ENCODE peak calls at places on chromosomes 5 and 9, in six cellular contexts. F, O, U, Q, M and Y are unnamed samples.

GRCh38 chr9:73237140-73237539 is 85.5 kb downstream of the ANXA1 start:
- DNase-seq in O (no peak), U (no peak), F (no peak), M (no peak), Q (no peak), Y (no peak)

GRCh38 chr9:96758845-96759673 is 18.8 kb downstream of the ZNF510 start:
- DNase-seq in F (no peak), M (no peak), O (no peak), U (peak), Q (no peak), Y (no peak)

GRCh38 chr9:4299006-4299795 is 667 bp downstream of the GLIS3 start:
- DNase-seq in O (peak), Q (peak), M (peak), U (peak), F (peak), Y (peak)

GRCh38 chr5:169416583-169417196 is 115.8 kb upstream of the SLIT3 start:
- DNase-seq in M (peak), F (no peak), U (no peak), Q (peak), O (peak), Y (no peak)

GRCh38 chr9:30796806-30797205 is 1587.6 kb upstream of the ACO1 start:
- DNase-seq in F (no peak), O (no peak), M (no peak), U (no peak), Q (no peak), Y (peak)

GRCh38 chr9:129619787-129620668 is 873 bp downstream of the C9orf50 start:
- DNase-seq in Q (peak), F (peak), O (no peak), M (peak), U (peak), Y (no peak)

GRCh38 chr9:87751869-87752268 is 25.9 kb downstream of the CTSL start:
- DNase-seq in U (no peak), M (no peak), F (no peak), O (no peak), Q (no peak), Y (no peak)

GRCh38 chr9:104068546-104068945 is 25.6 kb upstream of the SMC2 start:
- DNase-seq in Q (peak), M (no peak), F (no peak), O (no peak), U (peak), Y (no peak)

GRCh38 chr5:168182269-168182668 is 109.2 kb upstream of the WWC1 start:
- DNase-seq in O (no peak), F (no peak), U (no peak), M (no peak), Q (no peak), Y (no peak)

GRCh38 chr5:56054651-56055050 is 59.9 kb upstream of the IL6ST start:
- DNase-seq in U (no peak), M (no peak), F (no peak), Q (peak), O (no peak), Y (no peak)

GRCh38 chr9:123269316-123269715 is 930 bp upstream of the STRBP start:
- DNase-seq in U (no peak), O (no peak), M (no peak), Q (no peak), F (no peak), Y (no peak)

GRCh38 chr5:42718591-42718990 is 38.0 kb upstream of the CCDC152 start:
- DNase-seq in F (no peak), U (no peak), Q (no peak), O (no peak), M (no peak), Y (no peak)

GRCh38 chr5:79143684-79144379 is 32.2 kb downstream of the BHMT start:
- DNase-seq in F (no peak), O (no peak), M (no peak), Q (peak), U (peak), Y (no peak)

GRCh38 chr5:57696906-57697590 is 214.4 kb upstream of the ACTBL2 start:
- DNase-seq in O (no peak), F (no peak), M (peak), Q (peak), U (no peak), Y (peak)
- H3K27ac ChIP-seq in O (no peak), F (no peak), M (peak), Q (peak), U (peak), Y (peak)

DNA sequence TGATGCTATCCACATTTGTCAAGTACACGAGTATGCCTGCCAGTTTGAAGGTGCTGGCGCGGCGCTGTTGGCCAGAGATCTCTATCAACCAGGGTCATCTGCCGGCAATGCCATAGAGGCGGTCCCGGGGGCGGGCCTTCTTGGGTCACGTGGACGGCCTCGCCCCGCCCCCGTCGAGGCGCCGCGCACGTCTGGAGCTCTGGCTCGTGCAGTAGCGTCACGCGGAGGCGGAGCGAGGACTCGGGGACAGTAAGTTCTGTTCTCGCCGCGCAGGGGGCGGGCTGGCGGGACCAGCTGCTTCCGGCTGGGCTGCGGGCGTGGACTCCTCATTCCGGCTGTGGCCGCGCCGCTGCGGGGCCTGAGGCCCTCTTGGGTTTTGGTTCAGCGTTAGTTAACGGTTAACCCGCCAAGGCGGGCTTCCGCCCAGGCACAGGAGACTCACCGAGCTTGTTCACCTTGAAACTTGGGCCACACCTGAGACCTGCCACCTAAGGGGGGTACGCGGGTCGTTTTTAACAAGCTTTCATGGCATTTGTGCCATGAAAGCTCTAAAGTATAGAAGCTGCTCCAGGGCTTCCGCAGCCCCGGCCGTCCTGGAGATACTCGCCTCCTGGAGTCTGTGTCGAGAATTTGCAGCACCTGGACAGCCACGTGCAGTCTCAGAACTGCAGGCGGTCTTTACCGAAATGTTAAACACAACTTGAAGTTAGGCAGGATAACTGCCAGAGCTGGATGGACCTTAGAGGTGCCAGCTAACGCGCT is at the start of gene RFESD:
- DNase-seq in U (peak), F (peak), M (peak), O (peak), Q (peak), Y (peak)
- TF ChIP-seq POLR2A in U (peak), F (peak), M (peak), O (peak), Q (peak), Y (peak)

GRCh38 chr9:36037580-36038169 is 962 bp downstream of the RECK start:
- DNase-seq in O (no peak), Q (no peak), U (peak), F (no peak), M (no peak), Y (no peak)
- H3K27ac ChIP-seq in O (peak), Q (peak), U (peak), F (peak), M (peak), Y (peak)

GRCh38 chr9:133822439-133823065 is 84.4 kb upstream of the SARDH start:
- DNase-seq in F (no peak), Q (no peak), U (no peak), O (no peak), M (no peak), Y (no peak)
- TF ChIP-seq POLR2A in F (no peak), Q (no peak), U (no peak), O (no peak), M (no peak), Y (no peak)

GRCh38 chr5:59351076-59351794 is 542.3 kb downstream of the PDE4D start:
- DNase-seq in F (no peak), U (no peak), M (no peak), Q (peak), O (no peak), Y (peak)

GRCh38 chr5:59342181-59342580 is 551.3 kb downstream of the PDE4D start:
- DNase-seq in M (no peak), O (no peak), F (no peak), Q (no peak), U (no peak), Y (no peak)

GRCh38 chr5:59348189-59348588 is 545.3 kb downstream of the PDE4D start:
- DNase-seq in F (no peak), O (no peak), Q (no peak), U (peak), M (no peak), Y (no peak)

GRCh38 chr5:59346514-59346913 is 547.0 kb downstream of the PDE4D start:
- DNase-seq in Q (no peak), F (no peak), O (no peak), U (no peak), M (no peak), Y (no peak)

GRCh38 chr5:59346987-59347386 is 546.5 kb downstream of the PDE4D start:
- DNase-seq in Q (no peak), U (no peak), M (no peak), O (no peak), F (no peak), Y (no peak)
- H3K27ac ChIP-seq in Q (no peak), U (peak), M (no peak), O (no peak), F (no peak), Y (no peak)

GRCh38 chr9:38026021-38026809 is 42.8 kb downstream of the SHB start:
- DNase-seq in U (peak), M (peak), F (no peak), O (no peak), Q (peak), Y (peak)
- TF ChIP-seq POLR2A in U (no peak), M (no peak), F (no peak), O (no peak), Q (no peak), Y (no peak)

DNA sequence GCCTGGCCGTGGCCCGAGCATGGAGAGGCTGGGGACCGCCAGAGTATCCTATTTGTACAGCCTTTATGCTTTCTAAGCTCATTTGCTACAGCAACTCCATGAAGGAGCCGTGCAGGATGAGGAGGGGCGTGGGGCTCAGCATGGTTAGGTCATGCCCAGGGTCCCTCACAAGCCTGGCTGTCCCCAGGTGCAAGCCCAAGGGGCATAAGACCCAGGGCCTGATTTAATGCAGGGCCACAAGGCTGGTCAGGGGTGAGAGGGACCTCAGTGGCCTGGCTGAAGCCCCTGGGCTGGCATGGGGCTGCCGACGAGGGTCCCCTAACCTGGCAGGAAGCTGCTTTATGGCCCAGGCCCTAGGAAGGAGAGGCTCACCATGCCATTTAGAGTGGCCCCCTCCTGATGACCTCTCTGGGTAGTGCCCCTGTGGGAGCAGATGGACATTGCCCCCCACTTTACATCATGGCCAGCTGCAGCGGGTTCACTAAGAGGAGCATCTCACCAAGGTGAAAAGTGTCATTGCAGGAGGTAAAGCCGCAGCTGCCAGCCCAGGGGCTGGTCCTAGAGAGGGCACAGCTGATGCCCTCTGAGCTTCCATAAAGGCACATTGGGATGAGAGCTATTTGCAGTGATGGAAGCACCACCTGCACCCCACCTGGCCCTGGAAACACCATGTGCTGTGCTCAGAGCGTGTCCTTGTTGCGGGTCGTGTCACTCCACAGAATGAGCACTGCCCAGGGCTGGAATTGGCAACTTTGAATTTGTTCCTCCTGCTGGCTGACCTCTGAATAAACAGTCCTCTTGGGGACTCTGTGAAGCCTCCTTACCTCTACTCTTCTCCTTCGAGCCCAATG is 58.9 kb downstream of the ZNF618 start:
- DNase-seq in F (no peak), Q (no peak), U (no peak), M (no peak), O (no peak), Y (no peak)
- H3K27ac ChIP-seq in F (no peak), Q (no peak), U (no peak), M (no peak), O (no peak), Y (no peak)

GRCh38 chr5:178143901-178144300 is 9.8 kb downstream of the NHP2 start:
- DNase-seq in O (peak), F (no peak), M (peak), U (no peak), Q (peak), Y (peak)
- TF ChIP-seq POLR2A in O (no peak), F (no peak), M (no peak), U (no peak), Q (no peak), Y (no peak)

GRCh38 chr5:112737088-112737471 is 605 bp upstream of the APC start:
- DNase-seq in M (no peak), U (no peak), F (no peak), O (no peak), Q (no peak), Y (no peak)

GRCh38 chr5:112734597-112734996 is 3.1 kb upstream of the APC start:
- DNase-seq in Q (no peak), M (no peak), O (no peak), F (no peak), U (no peak), Y (no peak)

GRCh38 chr5:112737472-112738179 is at the start of gene APC:
- DNase-seq in Q (peak), O (peak), M (peak), F (peak), U (peak), Y (peak)

GRCh38 chr5:112735702-112736101 is 2.0 kb upstream of the APC start:
- DNase-seq in F (no peak), U (no peak), O (no peak), M (no peak), Q (peak), Y (no peak)

DNA sequence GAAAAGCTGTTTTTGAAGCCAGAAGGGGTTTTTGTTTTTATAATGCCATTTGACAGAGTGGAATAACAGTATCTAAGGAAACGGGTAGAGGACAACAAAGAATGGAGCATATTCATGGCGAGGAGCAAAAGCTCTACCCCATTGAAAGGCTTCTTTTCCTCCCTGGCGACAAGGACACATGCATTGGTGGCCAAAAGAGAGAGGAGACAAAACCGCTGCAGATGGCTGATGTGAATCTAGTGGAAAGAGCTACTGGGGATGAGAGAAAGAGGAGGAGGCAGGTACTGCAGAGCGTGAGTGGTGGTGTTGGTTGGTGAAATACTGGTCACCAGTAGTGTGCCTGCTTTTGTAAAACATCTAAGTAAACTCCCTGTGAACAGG is 485 bp downstream of the APC start:
- DNase-seq in U (no peak), F (no peak), O (no peak), Q (no peak), M (no peak), Y (no peak)
- H3K27ac ChIP-seq in U (peak), F (peak), O (no peak), Q (no peak), M (peak), Y (peak)